ENCODE peak calls at places on chromosome 20, in five cellular contexts. N is breast epithelium, O is neural progenitor cell, R is upper lobe of right lung, T is SK-N-SH. B is an unnamed sample.

GRCh38 chr20:32282461-32282860 is 5.0 kb downstream of the KIF3B start:
- DNase-seq in N (no peak), O (no peak), T (no peak), R (no peak), B (no peak)

GRCh38 chr20:49179368-49180277 is 8.5 kb downstream of the STAU1 start:
- DNase-seq in O (no peak), T (no peak), N (no peak), R (no peak), B (no peak)

GRCh38 chr20:57659789-57660509 is 39.7 kb upstream of the ZBP1 start:
- DNase-seq in N (peak), R (peak), T (peak), O (no peak), B (no peak)

GRCh38 chr20:16580596-16580995 is 7.3 kb upstream of the KIF16B start:
- DNase-seq in O (no peak), R (no peak), N (no peak), T (no peak), B (no peak)

GRCh38 chr20:37567671-37568588 is 40.3 kb upstream of the BLCAP start:
- DNase-seq in O (peak), N (no peak), R (no peak), T (no peak), B (no peak)

GRCh38 chr20:59253325-59253724 is 47.1 kb upstream of the EDN3 start:
- DNase-seq in R (no peak), O (no peak), N (no peak), T (no peak), B (no peak)

GRCh38 chr20:33900515-33901131 is 89.5 kb downstream of the CHMP4B start:
- DNase-seq in R (no peak), N (no peak), T (no peak), O (peak), B (no peak)

GRCh38 chr20:43669332-43669731 is 2.4 kb downstream of the MYBL2 start:
- DNase-seq in T (no peak), N (no peak), O (no peak), R (no peak), B (peak)

GRCh38 chr20:43755390-43755789 is 28.6 kb upstream of the GTSF1L start:
- DNase-seq in T (no peak), N (no peak), O (no peak), R (no peak), B (peak)

GRCh38 chr20:25135031-25135430 is 53.1 kb upstream of the VSX1 start:
- DNase-seq in N (no peak), T (no peak), O (no peak), R (no peak), B (no peak)

GRCh38 chr20:39445095-39445494 is 483.0 kb downstream of the DHX35 start:
- DNase-seq in O (no peak), T (no peak), N (no peak), R (no peak), B (no peak)

GRCh38 chr20:44068780-44069191 is 118.2 kb downstream of the JPH2 start:
- DNase-seq in N (no peak), O (no peak), T (no peak), R (peak), B (no peak)

GRCh38 chr20:58096880-58097813 is 131.3 kb downstream of the ANKRD60 start:
- DNase-seq in N (no peak), O (no peak), R (no peak), T (no peak), B (no peak)

GRCh38 chr20:31484001-31484400 is 8.9 kb downstream of the REM1 start:
- DNase-seq in T (peak), O (no peak), R (no peak), N (no peak), B (no peak)

GRCh38 chr20:4170621-4171537 is 155.5 kb upstream of the RNF24 start:
- DNase-seq in N (no peak), R (no peak), T (no peak), O (peak), B (peak)
- H3K4me3 ChIP-seq in N (peak), R (no peak), T (no peak), O (no peak), B (peak)

GRCh38 chr20:14264869-14265268 is 72.5 kb downstream of the FLRT3 start:
- DNase-seq in O (no peak), R (no peak), T (peak), N (no peak), B (peak)
- TF ChIP-seq CTCF in O (peak), R (peak), T (peak), N (no peak), B (peak)

GRCh38 chr20:3727333-3728035 is 5.0 kb upstream of the HSPA12B start:
- DNase-seq in N (no peak), T (no peak), R (peak), O (no peak), B (peak)
- H3K4me3 ChIP-seq in N (peak), T (no peak), R (no peak), O (no peak), B (peak)

DNA sequence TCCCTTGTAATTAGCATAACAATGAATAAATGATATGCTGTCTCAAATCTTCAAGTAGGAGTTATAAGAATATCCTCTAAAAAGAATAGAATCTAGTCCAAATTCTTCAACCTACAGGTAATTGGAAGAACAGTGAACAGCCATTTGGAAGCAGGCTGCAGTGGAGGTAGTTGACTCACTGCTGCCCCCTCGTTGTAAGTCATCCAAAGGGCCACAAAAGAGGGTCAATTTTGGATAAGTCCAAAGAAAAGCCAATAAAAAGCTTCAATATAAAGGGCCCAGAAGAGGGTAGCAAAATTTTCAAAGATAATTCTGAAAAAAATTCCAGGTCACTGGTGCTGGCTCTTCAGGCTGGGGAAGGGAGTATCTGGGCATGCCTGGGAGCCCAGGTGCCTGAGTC is 60.8 kb upstream of the SSTR4 start:
- DNase-seq in R (no peak), T (no peak), N (no peak), O (peak), B (peak)
- TF ChIP-seq CTCF in R (peak), T (peak), N (no peak), O (peak), B (peak)

DNA sequence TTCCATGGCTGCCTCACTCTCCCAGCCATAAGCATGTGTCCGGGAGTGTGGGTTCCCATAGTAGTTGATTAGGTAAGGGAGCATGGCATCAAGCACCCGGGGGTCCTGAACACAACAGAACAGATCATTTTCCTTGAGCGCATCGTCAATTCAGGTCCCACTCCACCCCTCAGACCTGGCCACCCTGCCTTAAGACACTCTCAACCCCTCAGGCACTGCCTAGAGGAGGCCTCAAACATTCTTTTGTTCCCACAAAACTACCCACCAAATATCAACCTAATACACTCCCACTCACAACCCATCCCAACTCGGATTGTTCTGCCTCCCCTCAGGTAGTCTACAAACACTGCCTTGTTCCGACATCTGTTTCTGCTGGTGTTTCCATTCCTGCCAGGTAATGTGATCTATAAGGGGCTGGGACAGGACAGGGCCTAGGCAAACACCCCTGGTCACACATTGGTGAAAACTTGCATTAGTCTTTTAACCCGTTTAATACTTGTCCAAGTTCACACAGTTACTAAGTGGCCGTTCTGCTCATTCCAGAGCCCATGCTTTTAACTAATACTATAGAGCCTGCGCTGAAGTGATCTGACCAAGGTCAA is 1.4 kb downstream of the NFS1 start:
- DNase-seq in R (peak), O (no peak), N (no peak), T (no peak), B (no peak)
- H3K4me3 ChIP-seq in R (no peak), O (peak), N (peak), T (peak), B (peak)

GRCh38 chr20:23668477-23668951 is 20.3 kb downstream of the CST4 start:
- DNase-seq in R (no peak), N (no peak), O (peak), T (peak), B (peak)
- TF ChIP-seq CTCF in R (peak), N (peak), O (peak), T (peak), B (peak)

GRCh38 chr20:50930139-50931047 is 844 bp downstream of the ADNP start:
- DNase-seq in R (peak), T (peak), N (no peak), O (peak), B (no peak)

GRCh38 chr20:50929299-50930138 is 1.7 kb downstream of the ADNP start:
- DNase-seq in O (peak), R (peak), T (peak), N (peak), B (peak)

GRCh38 chr20:50931306-50932015 is at the start of gene ADNP:
- DNase-seq in N (peak), R (peak), T (peak), O (peak), B (peak)

GRCh38 chr20:50931048-50931305 is 260 bp downstream of the ADNP start:
- DNase-seq in R (no peak), O (no peak), T (no peak), N (no peak), B (no peak)

GRCh38 chr20:50928469-50928868 is 2.8 kb downstream of the ADNP start:
- DNase-seq in N (no peak), T (no peak), O (no peak), R (no peak), B (no peak)
- H3K4me3 ChIP-seq in N (no peak), T (peak), O (peak), R (peak), B (peak)